ENCODE peak calls at places on chromosomes 12 and 14, in five cellular contexts. C, T, U, Z and I are unnamed samples.

GRCh38 chr12:90235642-90236041 is 527.0 kb upstream of the ATP2B1 start:
- DNase-seq in C (no peak), T (no peak), U (no peak), Z (no peak), I (no peak)

GRCh38 chr14:55686713-55687112 is 106.7 kb downstream of the KTN1 start:
- DNase-seq in C (no peak), T (no peak), U (no peak), Z (no peak), I (no peak)

GRCh38 chr12:69648476-69648875 is 37.8 kb upstream of the LRRC10 start:
- DNase-seq in C (no peak), T (no peak), U (no peak), Z (no peak), I (no peak)

GRCh38 chr12:103780093-103780440 is 61.0 kb downstream of the NT5DC3 start:
- DNase-seq in C (no peak), T (no peak), U (no peak), Z (no peak), I (no peak)

GRCh38 chr12:69583203-69583602 is 2.1 kb upstream of the CCT2 start:
- DNase-seq in C (no peak), T (no peak), U (no peak), Z (no peak), I (no peak)

GRCh38 chr14:72801841-72802587 is 91.9 kb downstream of the DPF3 start:
- DNase-seq in C (no peak), T (no peak), U (no peak), Z (no peak), I (no peak)

GRCh38 chr14:28785096-28785952 is 18.7 kb downstream of the FOXG1 start:
- DNase-seq in C (no peak), T (no peak), U (no peak), Z (no peak), I (no peak)

GRCh38 chr12:77120156-77120555 is 54.8 kb upstream of the E2F7 start:
- DNase-seq in C (no peak), T (no peak), U (no peak), Z (no peak), I (no peak)

GRCh38 chr12:2797721-2798418 is 3.1 kb downstream of the FKBP4 start:
- DNase-seq in C (no peak), T (no peak), U (no peak), Z (no peak), I (no peak)

GRCh38 chr14:20427231-20428009 is 8.5 kb downstream of the KLHL33 start:
- DNase-seq in C (no peak), T (no peak), U (no peak), Z (no peak), I (no peak)

GRCh38 chr14:83044001-83044400 is 1510.3 kb upstream of the SEL1L start:
- DNase-seq in C (no peak), T (no peak), U (no peak), Z (no peak), I (no peak)

GRCh38 chr14:21680072-21680471 is 6.5 kb upstream of the OR4E1 start:
- DNase-seq in C (no peak), T (no peak), U (no peak), Z (no peak), I (no peak)

GRCh38 chr14:104547998-104548700 is 31.4 kb upstream of the C14orf180 start:
- DNase-seq in C (no peak), T (no peak), U (no peak), Z (no peak), I (no peak)

GRCh38 chr14:34628681-34629135 is 1.2 kb downstream of the SNX6 start:
- DNase-seq in C (no peak), T (peak; percentile 13), U (no peak), Z (peak; percentile 9), I (no peak)

GRCh38 chr12:27009926-27010325 is 4.3 kb downstream of the TM7SF3 start:
- DNase-seq in C (no peak), T (no peak), U (no peak), Z (no peak), I (no peak)

GRCh38 chr12:69534389-69534822 is 50.9 kb upstream of the CCT2 start:
- DNase-seq in C (peak; percentile 39), T (no peak), U (peak; percentile 82), Z (no peak), I (peak; percentile 65)

GRCh38 chr12:65532162-65532561 is 253.7 kb downstream of the MSRB3 start:
- DNase-seq in C (no peak), T (no peak), U (no peak), Z (no peak), I (no peak)

GRCh38 chr12:43112101-43112661 is 439.8 kb downstream of the ADAMTS20 start:
- DNase-seq in C (no peak), T (no peak), U (no peak), Z (no peak), I (no peak)

GRCh38 chr12:68495666-68496065 is 115.0 kb upstream of the RAP1B start:
- DNase-seq in C (no peak), T (no peak), U (no peak), Z (no peak), I (no peak)

GRCh38 chr12:65430571-65431306 is 152.3 kb downstream of the MSRB3 start:
- DNase-seq in C (no peak), T (no peak), U (no peak), Z (no peak), I (no peak)

GRCh38 chr12:42145552-42146215 is 1.0 kb upstream of the GXYLT1 start:
- DNase-seq in C (no peak), T (no peak), U (no peak), Z (no peak), I (no peak)

GRCh38 chr14:100586153-100586519 is 1.1 kb downstream of the BEGAIN start:
- DNase-seq in C (peak; percentile 45), T (no peak), U (peak; percentile 44), Z (no peak), I (no peak)

GRCh38 chr14:98594156-98594555 is 677.8 kb downstream of the BCL11B start:
- DNase-seq in C (no peak), T (no peak), U (no peak), Z (no peak), I (no peak)

GRCh38 chr12:71426648-71427047 is 12.9 kb upstream of the LGR5 start:
- DNase-seq in C (no peak), T (no peak), U (no peak), Z (no peak), I (no peak)

GRCh38 chr14:61456720-61457119 is 135.3 kb downstream of the PRKCH start:
- DNase-seq in C (peak; percentile 82), T (peak; percentile 77), U (peak; percentile 87), Z (peak; percentile 73), I (peak; percentile 58)

GRCh38 chr14:59238242-59238641 is 49.8 kb downstream of the DAAM1 start:
- DNase-seq in C (no peak), T (no peak), U (no peak), Z (no peak), I (no peak)

GRCh38 chr12:57461904-57462306 is 2.3 kb downstream of the GLI1 start:
- DNase-seq in C (no peak), T (peak; percentile 19), U (no peak), Z (no peak), I (no peak)

GRCh38 chr12:57460457-57461325 is 1.1 kb downstream of the GLI1 start:
- DNase-seq in C (no peak), T (peak; percentile 29), U (no peak), Z (no peak), I (no peak)

GRCh38 chr12:57461326-57461903 is 1.8 kb downstream of the GLI1 start:
- DNase-seq in C (peak; percentile 73), T (peak; percentile 22), U (peak; percentile 85), Z (no peak), I (no peak)

GRCh38 chr12:57464569-57464968 is 5.0 kb downstream of the GLI1 start:
- DNase-seq in C (no peak), T (no peak), U (no peak), Z (no peak), I (no peak)

DNA sequence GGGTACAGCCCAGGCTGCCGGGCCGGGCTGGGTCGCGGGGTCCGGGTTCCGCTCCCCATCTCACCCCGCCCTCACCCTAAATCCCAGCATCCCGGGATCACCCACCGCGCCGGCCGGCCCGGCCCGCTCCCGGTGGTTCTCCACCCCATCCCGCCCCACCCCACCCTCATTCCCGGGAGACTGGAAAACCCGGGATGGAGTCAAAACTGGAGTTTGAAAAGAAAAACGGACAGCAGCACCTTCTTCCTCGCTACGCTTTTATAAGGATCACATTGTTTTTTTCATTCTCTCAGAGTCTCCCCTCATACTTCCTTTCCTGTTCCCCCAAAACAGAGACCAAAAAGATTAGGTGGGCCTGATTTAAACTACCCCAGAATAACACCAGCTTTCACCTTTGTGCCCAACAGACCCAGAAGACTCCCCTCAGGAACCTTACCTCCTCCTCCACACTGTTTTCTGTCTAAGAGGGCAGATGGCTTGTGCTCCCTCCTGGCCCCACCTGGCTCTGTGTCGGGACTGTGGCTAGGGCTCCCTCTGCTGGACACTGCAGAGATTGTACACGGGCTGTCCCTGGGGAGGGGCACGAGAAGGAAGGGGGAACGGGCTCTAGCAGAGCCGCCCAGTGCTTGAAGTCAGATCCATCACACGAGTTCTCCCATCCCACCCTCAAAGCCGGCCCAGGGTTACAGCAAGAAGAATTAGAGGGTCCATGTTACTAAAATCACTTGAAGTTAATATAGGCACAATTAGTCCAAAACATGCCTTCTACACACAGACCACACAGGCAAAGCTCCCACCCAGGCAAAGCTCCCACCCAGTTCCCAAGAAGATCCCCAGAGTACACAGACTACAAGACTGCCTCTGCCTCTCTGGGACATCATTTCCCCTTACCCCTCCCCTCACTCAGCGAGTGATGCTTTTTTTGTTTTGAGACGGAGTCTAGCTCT is 3.0 kb downstream of the GLI1 start:
- DNase-seq in C (peak; percentile 91), T (peak; percentile 88), U (peak; percentile 91), Z (peak; percentile 73), I (peak; percentile 48)
- H3K27ac ChIP-seq in C (peak overlapping the region; percentile 72), T (no peak overlapping the region), U (peak overlapping the region; percentile 39), Z (peak overlapping the region; percentile 12), I (peak overlapping the region; percentile 72)

GRCh38 chr12:122421263-122421814 is 1.1 kb downstream of the CLIP1 start:
- DNase-seq in C (no peak), T (peak; percentile 17), U (peak; percentile 66), Z (no peak), I (peak; percentile 43)

GRCh38 chr12:122423258-122424165 is 1.0 kb upstream of the CLIP1 start:
- DNase-seq in C (no peak), T (no peak), U (no peak), Z (no peak), I (peak; percentile 64)

GRCh38 chr12:122421815-122422737 is at the start of gene CLIP1:
- DNase-seq in C (peak; percentile 92), T (peak; percentile 70), U (peak; percentile 69), Z (peak; percentile 35), I (peak; percentile 61)

GRCh38 chr12:122422769-122423257 is 344 bp upstream of the CLIP1 start:
- DNase-seq in C (peak; percentile 57), T (peak; percentile 14), U (peak; percentile 54), Z (no peak), I (peak; percentile 44)

GRCh38 chr12:122420471-122421262 is 1.8 kb downstream of the CLIP1 start:
- DNase-seq in C (no peak), T (no peak), U (no peak), Z (no peak), I (no peak)
- H3K27ac ChIP-seq in C (peak overlapping the region; percentile 97), T (peak overlapping the region; percentile 64), U (peak overlapping the region; percentile 75), Z (no peak overlapping the region), I (peak overlapping the region; percentile 81)

DNA sequence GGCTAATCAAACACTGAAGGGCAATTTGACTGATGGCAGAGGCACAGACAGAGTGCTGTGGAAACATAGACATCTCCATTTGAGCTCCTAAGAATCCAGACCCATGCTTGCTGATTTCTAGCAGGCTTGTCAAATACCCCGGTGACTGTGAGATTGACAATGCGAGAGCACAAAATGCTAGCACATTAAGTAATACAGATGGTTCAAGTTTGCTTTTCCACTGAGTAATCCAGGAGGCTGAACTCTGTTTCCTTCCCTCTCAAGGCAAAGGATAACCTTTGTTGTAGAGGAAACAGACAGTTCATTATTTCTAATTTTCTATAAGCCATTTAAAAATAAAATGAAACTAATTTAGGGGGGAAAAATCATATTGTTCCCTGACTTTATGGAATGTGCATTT is 256.5 kb upstream of the CRY1 start:
- DNase-seq in C (no peak), T (no peak), U (no peak), Z (no peak), I (no peak)
- H3K27ac ChIP-seq in C (no peak overlapping the region), T (no peak overlapping the region), U (no peak overlapping the region), Z (no peak overlapping the region), I (no peak overlapping the region)

GRCh38 chr12:110575326-110575725 is 7.8 kb downstream of the PPTC7 start:
- DNase-seq in C (no peak), T (no peak), U (no peak), Z (no peak), I (no peak)
- H3K27ac ChIP-seq in C (peak overlapping the region; percentile 97), T (no peak overlapping the region), U (no peak overlapping the region), Z (no peak overlapping the region), I (no peak overlapping the region)